ENCODE peak calls at places on chromosomes 5 and 9, in seven cellular contexts. One of them, this sample, is unnamed.

GRCh38 chr9:127523312-127523851 is 72.1 kb downstream of the LRSAM1 start:
- DNase-seq in HTR-8/SVneo: no peak
- DNase-seq in HCT116: peak
- DNase-seq in heart right ventricle: peak
- DNase-seq in iPS DF 19.7: no peak
- DNase-seq in left colon: no peak
- DNase-seq in stimulated activated CD8-positive, alpha-beta memory T cell treated with anti-CD3 and anti-CD28 coated beads, Interleukin-12 subunit alpha, Interleukin-12 subunit beta, amount 100 ng/mL, for 1 hour: no peak
- DNase-seq in this sample: peak

GRCh38 chr5:176415240-176416122 is 858 bp downstream of the CLTB start:
- DNase-seq in HTR-8/SVneo: peak
- DNase-seq in HCT116: no peak
- DNase-seq in heart right ventricle: no peak
- DNase-seq in iPS DF 19.7: no peak
- DNase-seq in left colon: no peak
- DNase-seq in stimulated activated CD8-positive, alpha-beta memory T cell treated with anti-CD3 and anti-CD28 coated beads, Interleukin-12 subunit alpha, Interleukin-12 subunit beta, amount 100 ng/mL, for 1 hour: no peak
- DNase-seq in this sample: peak

GRCh38 chr5:104370523-104370922 is 807.9 kb upstream of the NUDT12 start:
- DNase-seq in HTR-8/SVneo: no peak
- DNase-seq in HCT116: no peak
- DNase-seq in heart right ventricle: no peak
- DNase-seq in iPS DF 19.7: no peak
- DNase-seq in left colon: no peak
- DNase-seq in stimulated activated CD8-positive, alpha-beta memory T cell treated with anti-CD3 and anti-CD28 coated beads, Interleukin-12 subunit alpha, Interleukin-12 subunit beta, amount 100 ng/mL, for 1 hour: no peak
- DNase-seq in this sample: no peak

GRCh38 chr9:15138357-15138686 is 168.7 kb downstream of the TTC39B start:
- DNase-seq in HTR-8/SVneo: no peak
- DNase-seq in HCT116: no peak
- DNase-seq in heart right ventricle: no peak
- DNase-seq in iPS DF 19.7: peak
- DNase-seq in left colon: no peak
- DNase-seq in stimulated activated CD8-positive, alpha-beta memory T cell treated with anti-CD3 and anti-CD28 coated beads, Interleukin-12 subunit alpha, Interleukin-12 subunit beta, amount 100 ng/mL, for 1 hour: no peak
- DNase-seq in this sample: no peak

GRCh38 chr5:60482301-60482700 is 217.7 kb downstream of the DEPDC1B start:
- DNase-seq in HTR-8/SVneo: no peak
- DNase-seq in HCT116: no peak
- DNase-seq in heart right ventricle: no peak
- DNase-seq in iPS DF 19.7: no peak
- DNase-seq in left colon: no peak
- DNase-seq in stimulated activated CD8-positive, alpha-beta memory T cell treated with anti-CD3 and anti-CD28 coated beads, Interleukin-12 subunit alpha, Interleukin-12 subunit beta, amount 100 ng/mL, for 1 hour: no peak
- DNase-seq in this sample: no peak

GRCh38 chr5:153352685-153353219 is 137.7 kb upstream of the GRIA1 start:
- DNase-seq in HTR-8/SVneo: peak
- DNase-seq in HCT116: no peak
- DNase-seq in heart right ventricle: no peak
- DNase-seq in iPS DF 19.7: no peak
- DNase-seq in left colon: no peak
- DNase-seq in stimulated activated CD8-positive, alpha-beta memory T cell treated with anti-CD3 and anti-CD28 coated beads, Interleukin-12 subunit alpha, Interleukin-12 subunit beta, amount 100 ng/mL, for 1 hour: no peak
- DNase-seq in this sample: no peak

GRCh38 chr9:127921592-127922120 is 4.8 kb upstream of the ST6GALNAC4 start:
- DNase-seq in HTR-8/SVneo: peak
- DNase-seq in HCT116: no peak
- DNase-seq in heart right ventricle: peak
- DNase-seq in iPS DF 19.7: no peak
- DNase-seq in left colon: peak
- DNase-seq in stimulated activated CD8-positive, alpha-beta memory T cell treated with anti-CD3 and anti-CD28 coated beads, Interleukin-12 subunit alpha, Interleukin-12 subunit beta, amount 100 ng/mL, for 1 hour: peak
- DNase-seq in this sample: peak

GRCh38 chr5:113022661-113023060 is 46.1 kb downstream of the DCP2 start:
- DNase-seq in HTR-8/SVneo: no peak
- DNase-seq in HCT116: no peak
- DNase-seq in heart right ventricle: no peak
- DNase-seq in iPS DF 19.7: no peak
- DNase-seq in left colon: no peak
- DNase-seq in stimulated activated CD8-positive, alpha-beta memory T cell treated with anti-CD3 and anti-CD28 coated beads, Interleukin-12 subunit alpha, Interleukin-12 subunit beta, amount 100 ng/mL, for 1 hour: no peak
- DNase-seq in this sample: no peak

GRCh38 chr5:149143470-149143869 is 2.2 kb downstream of the ABLIM3 start:
- DNase-seq in HTR-8/SVneo: no peak
- DNase-seq in HCT116: no peak
- DNase-seq in heart right ventricle: peak
- DNase-seq in iPS DF 19.7: no peak
- DNase-seq in left colon: no peak
- DNase-seq in stimulated activated CD8-positive, alpha-beta memory T cell treated with anti-CD3 and anti-CD28 coated beads, Interleukin-12 subunit alpha, Interleukin-12 subunit beta, amount 100 ng/mL, for 1 hour: no peak
- DNase-seq in this sample: no peak

GRCh38 chr5:158695595-158696330 is 404.0 kb downstream of the EBF1 start:
- DNase-seq in HTR-8/SVneo: peak
- DNase-seq in HCT116: peak
- DNase-seq in heart right ventricle: peak
- DNase-seq in iPS DF 19.7: peak
- DNase-seq in left colon: peak
- DNase-seq in stimulated activated CD8-positive, alpha-beta memory T cell treated with anti-CD3 and anti-CD28 coated beads, Interleukin-12 subunit alpha, Interleukin-12 subunit beta, amount 100 ng/mL, for 1 hour: peak
- DNase-seq in this sample: peak

GRCh38 chr5:88555658-88556057 is 287.0 kb upstream of the TMEM161B start:
- DNase-seq in HTR-8/SVneo: no peak
- DNase-seq in HCT116: no peak
- DNase-seq in heart right ventricle: no peak
- DNase-seq in iPS DF 19.7: no peak
- DNase-seq in left colon: no peak
- DNase-seq in stimulated activated CD8-positive, alpha-beta memory T cell treated with anti-CD3 and anti-CD28 coated beads, Interleukin-12 subunit alpha, Interleukin-12 subunit beta, amount 100 ng/mL, for 1 hour: no peak
- DNase-seq in this sample: peak

GRCh38 chr5:37867634-37868033 is 27.8 kb upstream of the GDNF start:
- DNase-seq in HTR-8/SVneo: no peak
- DNase-seq in HCT116: no peak
- DNase-seq in heart right ventricle: no peak
- DNase-seq in iPS DF 19.7: no peak
- DNase-seq in left colon: no peak
- DNase-seq in stimulated activated CD8-positive, alpha-beta memory T cell treated with anti-CD3 and anti-CD28 coated beads, Interleukin-12 subunit alpha, Interleukin-12 subunit beta, amount 100 ng/mL, for 1 hour: no peak
- DNase-seq in this sample: no peak

GRCh38 chr9:93950619-93951601 is 4.2 kb downstream of the BARX1 start:
- DNase-seq in HTR-8/SVneo: no peak
- DNase-seq in HCT116: no peak
- DNase-seq in heart right ventricle: no peak
- DNase-seq in iPS DF 19.7: no peak
- DNase-seq in left colon: peak
- DNase-seq in stimulated activated CD8-positive, alpha-beta memory T cell treated with anti-CD3 and anti-CD28 coated beads, Interleukin-12 subunit alpha, Interleukin-12 subunit beta, amount 100 ng/mL, for 1 hour: no peak
- DNase-seq in this sample: peak

GRCh38 chr9:133239533-133240090 is 30.6 kb upstream of the OBP2B start:
- DNase-seq in HTR-8/SVneo: no peak
- DNase-seq in HCT116: no peak
- DNase-seq in heart right ventricle: no peak
- DNase-seq in iPS DF 19.7: no peak
- DNase-seq in left colon: no peak
- DNase-seq in stimulated activated CD8-positive, alpha-beta memory T cell treated with anti-CD3 and anti-CD28 coated beads, Interleukin-12 subunit alpha, Interleukin-12 subunit beta, amount 100 ng/mL, for 1 hour: no peak
- DNase-seq in this sample: no peak

GRCh38 chr5:170121321-170121720 is 15.6 kb downstream of the FOXI1 start:
- DNase-seq in HTR-8/SVneo: no peak
- DNase-seq in HCT116: no peak
- DNase-seq in heart right ventricle: no peak
- DNase-seq in iPS DF 19.7: no peak
- DNase-seq in left colon: no peak
- DNase-seq in stimulated activated CD8-positive, alpha-beta memory T cell treated with anti-CD3 and anti-CD28 coated beads, Interleukin-12 subunit alpha, Interleukin-12 subunit beta, amount 100 ng/mL, for 1 hour: no peak
- DNase-seq in this sample: no peak

GRCh38 chr5:143554194-143554717 is 150.8 kb upstream of the NR3C1 start:
- DNase-seq in HTR-8/SVneo: peak
- DNase-seq in HCT116: no peak
- DNase-seq in heart right ventricle: no peak
- DNase-seq in iPS DF 19.7: no peak
- DNase-seq in left colon: no peak
- DNase-seq in stimulated activated CD8-positive, alpha-beta memory T cell treated with anti-CD3 and anti-CD28 coated beads, Interleukin-12 subunit alpha, Interleukin-12 subunit beta, amount 100 ng/mL, for 1 hour: no peak
- DNase-seq in this sample: no peak

GRCh38 chr5:128196791-128197190 is 113.2 kb downstream of the SLC12A2 start:
- DNase-seq in HTR-8/SVneo: no peak
- DNase-seq in HCT116: no peak
- DNase-seq in heart right ventricle: no peak
- DNase-seq in iPS DF 19.7: no peak
- DNase-seq in left colon: no peak
- DNase-seq in stimulated activated CD8-positive, alpha-beta memory T cell treated with anti-CD3 and anti-CD28 coated beads, Interleukin-12 subunit alpha, Interleukin-12 subunit beta, amount 100 ng/mL, for 1 hour: no peak
- DNase-seq in this sample: no peak

GRCh38 chr9:112074250-112075008 is 100.7 kb downstream of the SUSD1 start:
- DNase-seq in HTR-8/SVneo: peak
- DNase-seq in HCT116: peak
- DNase-seq in heart right ventricle: peak
- DNase-seq in iPS DF 19.7: peak
- DNase-seq in left colon: peak
- DNase-seq in stimulated activated CD8-positive, alpha-beta memory T cell treated with anti-CD3 and anti-CD28 coated beads, Interleukin-12 subunit alpha, Interleukin-12 subunit beta, amount 100 ng/mL, for 1 hour: peak
- DNase-seq in this sample: peak

GRCh38 chr5:153517105-153517700 is 26.7 kb downstream of the GRIA1 start:
- DNase-seq in HTR-8/SVneo: no peak
- DNase-seq in HCT116: no peak
- DNase-seq in heart right ventricle: peak
- DNase-seq in iPS DF 19.7: no peak
- DNase-seq in left colon: no peak
- DNase-seq in stimulated activated CD8-positive, alpha-beta memory T cell treated with anti-CD3 and anti-CD28 coated beads, Interleukin-12 subunit alpha, Interleukin-12 subunit beta, amount 100 ng/mL, for 1 hour: no peak
- DNase-seq in this sample: no peak

GRCh38 chr5:122586351-122586750 is 188.5 kb upstream of the SNX2 start:
- DNase-seq in HTR-8/SVneo: peak
- DNase-seq in HCT116: no peak
- DNase-seq in heart right ventricle: no peak
- DNase-seq in iPS DF 19.7: no peak
- DNase-seq in left colon: no peak
- DNase-seq in stimulated activated CD8-positive, alpha-beta memory T cell treated with anti-CD3 and anti-CD28 coated beads, Interleukin-12 subunit alpha, Interleukin-12 subunit beta, amount 100 ng/mL, for 1 hour: no peak
- DNase-seq in this sample: no peak

GRCh38 chr5:132489871-132490483 is 596 bp downstream of the IRF1 start:
- DNase-seq in HTR-8/SVneo: peak
- DNase-seq in HCT116: no peak
- DNase-seq in heart right ventricle: peak
- DNase-seq in iPS DF 19.7: no peak
- DNase-seq in left colon: peak
- DNase-seq in stimulated activated CD8-positive, alpha-beta memory T cell treated with anti-CD3 and anti-CD28 coated beads, Interleukin-12 subunit alpha, Interleukin-12 subunit beta, amount 100 ng/mL, for 1 hour: peak
- DNase-seq in this sample: peak

GRCh38 chr5:91170266-91170665 is 212.9 kb downstream of the ARRDC3 start:
- DNase-seq in HTR-8/SVneo: no peak
- DNase-seq in HCT116: no peak
- DNase-seq in heart right ventricle: no peak
- DNase-seq in iPS DF 19.7: no peak
- DNase-seq in left colon: no peak
- DNase-seq in stimulated activated CD8-positive, alpha-beta memory T cell treated with anti-CD3 and anti-CD28 coated beads, Interleukin-12 subunit alpha, Interleukin-12 subunit beta, amount 100 ng/mL, for 1 hour: no peak
- DNase-seq in this sample: no peak

GRCh38 chr9:120876842-120877240 is at the start of gene PHF19:
- DNase-seq in HTR-8/SVneo: peak
- DNase-seq in HCT116: no peak
- DNase-seq in heart right ventricle: peak
- DNase-seq in iPS DF 19.7: no peak
- DNase-seq in left colon: peak
- DNase-seq in stimulated activated CD8-positive, alpha-beta memory T cell treated with anti-CD3 and anti-CD28 coated beads, Interleukin-12 subunit alpha, Interleukin-12 subunit beta, amount 100 ng/mL, for 1 hour: no peak
- DNase-seq in this sample: no peak

This sample was measured in WTC11.